ENCODE peak calls at places on chromosomes 1 and 21, in eight cellular contexts. E is tibial artery, U is SK-N-DZ, P is GF-D8, D is NCI-H345, T is GM10248, Z is psoas muscle, S is NCI-H1105. X is an unnamed sample.

GRCh38 chr1:115293899-115294298 is 44.1 kb downstream of the NGF start:
- DNase-seq in U (no peak), P (no peak), T (no peak), S (no peak), E (no peak), Z (no peak), D (no peak), X (no peak)

GRCh38 chr1:162139398-162139685 is 69.9 kb downstream of the NOS1AP start:
- DNase-seq in Z (no peak), P (no peak), T (no peak), S (no peak), U (no peak), D (no peak), E (no peak), X (no peak)

GRCh38 chr1:70499695-70500094 is 88.6 kb downstream of the CTH start:
- DNase-seq in P (no peak), U (no peak), S (no peak), T (no peak), E (no peak), Z (no peak), D (no peak), X (no peak)

GRCh38 chr1:165697881-165698842 is at the start of gene ALDH9A1:
- DNase-seq in D (peak; percentile 90), U (peak; percentile 89), P (peak; percentile 81), T (peak; percentile 90), Z (peak; percentile 94), E (peak; percentile 83), S (peak; percentile 84), X (peak; percentile 84)

GRCh38 chr1:53350853-53351767 is 23.2 kb upstream of the LRP8 start:
- DNase-seq in P (no peak), T (no peak), D (no peak), U (no peak), E (peak; percentile 6), Z (no peak), S (no peak), X (no peak)

GRCh38 chr1:187838335-187839293 is 1009.9 kb downstream of the PLA2G4A start:
- DNase-seq in U (no peak), T (no peak), E (no peak), S (no peak), Z (no peak), P (no peak), D (no peak), X (no peak)

GRCh38 chr1:2855206-2856075 is 53.9 kb upstream of the TTC34 start:
- DNase-seq in E (no peak), U (peak; percentile 23), P (no peak), S (no peak), Z (peak; percentile 47), T (no peak), D (no peak), X (no peak)

GRCh38 chr1:247164694-247165093 is 7.1 kb downstream of the ZNF124 start:
- DNase-seq in P (no peak), U (no peak), E (no peak), Z (no peak), T (no peak), S (no peak), D (no peak), X (no peak)

GRCh38 chr21:41195311-41195710 is 27.4 kb downstream of the BACE2 start:
- DNase-seq in S (no peak), P (no peak), U (no peak), E (no peak), T (no peak), D (no peak), Z (no peak), X (no peak)

GRCh38 chr1:223714849-223715709 is 2.7 kb downstream of the CAPN2 start:
- DNase-seq in D (no peak), T (no peak), Z (no peak), S (no peak), U (no peak), E (peak; percentile 42), P (peak; percentile 11), X (no peak)

GRCh38 chr1:213623103-213623581 is 364.6 kb upstream of the PROX1 start:
- DNase-seq in E (no peak), Z (no peak), D (no peak), P (no peak), T (no peak), U (no peak), S (no peak), X (no peak)

GRCh38 chr1:27536004-27536757 is 46.2 kb upstream of the WASF2 start:
- DNase-seq in D (no peak), P (no peak), E (no peak), U (no peak), S (no peak), Z (no peak), T (no peak), X (peak; percentile 54)

GRCh38 chr1:62175568-62176179 is 19.0 kb upstream of the L1TD1 start:
- DNase-seq in P (no peak), E (no peak), D (peak; percentile 40), U (peak; percentile 68), T (peak; percentile 55), Z (no peak), S (peak; percentile 45), X (peak; percentile 48)

GRCh38 chr21:15850645-15851044 is 120.9 kb downstream of the USP25 start:
- DNase-seq in U (no peak), S (no peak), Z (no peak), E (no peak), D (no peak), T (no peak), P (no peak), X (no peak)

GRCh38 chr1:22729400-22729773 is 18.7 kb downstream of the EPHB2 start:
- DNase-seq in Z (no peak), T (no peak), S (no peak), P (no peak), D (no peak), U (no peak), E (no peak), X (no peak)

GRCh38 chr1:156664949-156665411 is 12.2 kb downstream of the NES start:
- DNase-seq in T (peak; percentile 73), Z (peak; percentile 78), P (no peak), S (no peak), D (no peak), U (no peak), E (peak; percentile 42), X (peak; percentile 86)

GRCh38 chr1:26597629-26598039 is 68.1 kb downstream of the RPS6KA1 start:
- DNase-seq in U (peak; percentile 66), P (no peak), T (peak; percentile 66), Z (no peak), D (peak; percentile 58), S (peak; percentile 52), E (no peak), X (peak; percentile 54)

GRCh38 chr1:161191971-161192370 is 6.9 kb downstream of the ADAMTS4 start:
- DNase-seq in T (no peak), E (no peak), Z (peak; percentile 46), P (no peak), S (no peak), U (no peak), D (no peak), X (no peak)

GRCh38 chr1:165841582-165842362 is 14.4 kb downstream of the UCK2 start:
- DNase-seq in T (no peak), D (no peak), P (no peak), Z (no peak), E (no peak), U (no peak), S (no peak), X (no peak)

GRCh38 chr1:91774520-91775203 is 111.3 kb downstream of the TGFBR3 start:
- DNase-seq in S (no peak), E (no peak), P (no peak), D (no peak), Z (no peak), T (no peak), U (no peak), X (no peak)

GRCh38 chr1:212285685-212286436 is 651 bp downstream of the PPP2R5A start:
- DNase-seq in E (peak; percentile 61), U (peak; percentile 31), S (peak; percentile 61), T (peak; percentile 58), P (peak; percentile 45), Z (peak; percentile 86), D (peak; percentile 72), X (no peak)

GRCh38 chr1:42259739-42260064 is 75.3 kb downstream of the FOXJ3 start:
- DNase-seq in S (no peak), Z (no peak), D (no peak), P (no peak), E (no peak), T (no peak), U (no peak), X (no peak)

GRCh38 chr21:27807596-27807995 is 840.7 kb upstream of the ADAMTS5 start:
- DNase-seq in P (no peak), E (no peak), Z (no peak), S (no peak), T (no peak), D (no peak), U (no peak), X (no peak)

GRCh38 chr1:187987236-187987776 is 1158.6 kb downstream of the PLA2G4A start:
- DNase-seq in P (no peak), T (no peak), U (no peak), Z (no peak), D (no peak), E (no peak), S (no peak), X (no peak)

GRCh38 chr1:226498690-226499008 is 49.9 kb upstream of the STUM start:
- DNase-seq in E (no peak), S (no peak), D (no peak), T (no peak), P (no peak), U (no peak), Z (no peak), X (peak; percentile 88)

GRCh38 chr21:45938811-45939520 is 42.6 kb upstream of the COL6A1 start:
- DNase-seq in Z (peak; percentile 50), P (no peak), T (no peak), E (no peak), S (no peak), U (no peak), D (no peak), X (no peak)

GRCh38 chr1:197065549-197065948 is 1.5 kb downstream of the F13B start:
- DNase-seq in D (no peak), S (no peak), T (no peak), U (no peak), P (no peak), Z (no peak), E (no peak), X (no peak)

GRCh38 chr1:23394664-23395063 is 25.0 kb upstream of the ZNF436 start:
- DNase-seq in E (peak; percentile 87), P (no peak), U (peak; percentile 63), Z (peak; percentile 90), S (no peak), D (no peak), T (no peak), X (no peak)

GRCh38 chr1:168550971-168551370 is 7.2 kb upstream of the XCL2 start:
- DNase-seq in U (no peak), P (no peak), D (no peak), T (no peak), Z (no peak), S (no peak), E (no peak), X (no peak)

GRCh38 chr1:162292422-162292849 is 84.2 kb downstream of the SPATA46 start:
- DNase-seq in E (no peak), D (no peak), P (no peak), U (no peak), S (no peak), Z (no peak), T (no peak), X (no peak)

GRCh38 chr1:42852608-42852980 is 6.2 kb downstream of the ZNF691 start:
- DNase-seq in Z (no peak), D (no peak), E (no peak), T (no peak), U (no peak), P (no peak), S (no peak), X (no peak)

GRCh38 chr21:28899744-28900143 is 92.9 kb downstream of the LTN1 start:
- DNase-seq in U (no peak), Z (no peak), E (no peak), P (no peak), T (no peak), D (no peak), S (no peak), X (no peak)

GRCh38 chr1:202692959-202693555 is 17.2 kb downstream of the SYT2 start:
- DNase-seq in Z (peak; percentile 72), T (peak; percentile 76), P (no peak), S (no peak), U (peak; percentile 31), E (peak; percentile 61), D (no peak), X (no peak)